ENCODE peak calls at places on chromosomes 13 and 19, in four cellular contexts. R is iPS DF 19.7; E is stimulated activated CD4-positive, alpha-beta T cell treated with anti-CD3 and anti-CD28 coated beads, Interleukin-1b, Interleukin-23, amount 100 ng/mL, for 1 hour; Z is GOT3. V is an unnamed sample.

GRCh38 chr19:14470031-14470876 is 4.9 kb downstream of the PTGER1 start:
- DNase-seq in R (no peak), E (no peak), Z (no peak), V (no peak)

GRCh38 chr19:7783991-7784421 is 21.0 kb downstream of the CLEC4M start:
- DNase-seq in R (no peak), E (no peak), Z (no peak), V (no peak)

GRCh38 chr19:10975374-10976036 is 14.7 kb downstream of the SMARCA4 start:
- DNase-seq in R (no peak), E (no peak), Z (no peak), V (no peak)

GRCh38 chr19:16628984-16629691 is 1.1 kb upstream of the MED26 start:
- DNase-seq in R (no peak), E (no peak), Z (no peak), V (no peak)

GRCh38 chr19:54279441-54279962 is 1.4 kb downstream of the LILRB2 start:
- DNase-seq in R (no peak), E (no peak), Z (no peak), V (no peak)

GRCh38 chr13:85236431-85236830 is 562.8 kb downstream of the SLITRK6 start:
- DNase-seq in R (no peak), E (no peak), Z (no peak), V (no peak)

GRCh38 chr13:102367836-102368235 is 34.0 kb downstream of the FGF14 start:
- DNase-seq in R (no peak), E (no peak), Z (no peak), V (no peak)

GRCh38 chr13:50576156-50576555 is 267.3 kb downstream of the DLEU7 start:
- DNase-seq in R (no peak), E (no peak), Z (no peak), V (no peak)

GRCh38 chr13:40440990-40441820 is 225.2 kb downstream of the FOXO1 start:
- DNase-seq in R (no peak), E (no peak), Z (no peak), V (no peak)

GRCh38 chr19:58305932-58306323 is 751 bp downstream of the ERVK3-1 start:
- DNase-seq in R (no peak), E (no peak), Z (no peak), V (no peak)

GRCh38 chr13:19864339-19865309 is 1.2 kb upstream of the ZMYM5 start:
- DNase-seq in R (no peak), E (peak; percentile 51), Z (peak; percentile 67), V (no peak)

GRCh38 chr19:51457351-51458013 is 772 bp downstream of the SIGLEC8 start:
- DNase-seq in R (no peak), E (no peak), Z (no peak), V (no peak)

GRCh38 chr13:113098163-113098732 is 7.3 kb upstream of the F7 start:
- DNase-seq in R (no peak), E (no peak), Z (no peak), V (no peak)

GRCh38 chr19:5697022-5697889 is 7.2 kb downstream of the RPL36 start:
- DNase-seq in R (no peak), E (no peak), Z (no peak), V (no peak)

GRCh38 chr13:59948686-59949085 is 215.0 kb downstream of the DIAPH3 start:
- DNase-seq in R (no peak), E (no peak), Z (no peak), V (no peak)

GRCh38 chr13:103758222-103758621 is 692.0 kb upstream of the SLC10A2 start:
- DNase-seq in R (no peak), E (no peak), Z (no peak), V (no peak)

GRCh38 chr13:26300140-26300539 is 46.2 kb downstream of the CDK8 start:
- DNase-seq in R (no peak), E (no peak), Z (no peak), V (no peak)

GRCh38 chr19:18153555-18154134 is 682 bp downstream of the PIK3R2 start:
- DNase-seq in R (no peak), E (no peak), Z (no peak), V (no peak)

GRCh38 chr19:13887529-13887928 is 10.6 kb downstream of the NANOS3 start:
- DNase-seq in R (no peak), E (no peak), Z (no peak), V (no peak)

GRCh38 chr19:21947775-21948174 is 63.0 kb downstream of the ZNF208 start:
- DNase-seq in R (no peak), E (no peak), Z (no peak), V (no peak)

GRCh38 chr13:73754727-73755292 is 379.4 kb downstream of the KLF12 start:
- DNase-seq in R (no peak), E (no peak), Z (no peak), V (no peak)

GRCh38 chr19:8050274-8051096 is 2.1 kb upstream of the CCL25 start:
- DNase-seq in R (peak; percentile 88), E (peak; percentile 92), Z (no peak), V (no peak)

GRCh38 chr19:801861-802496 is 4.7 kb downstream of the PTBP1 start:
- DNase-seq in R (no peak), E (no peak), Z (no peak), V (peak; percentile 28)

GRCh38 chr19:47239152-47239551 is 8.2 kb upstream of the BBC3 start:
- DNase-seq in R (no peak), E (no peak), Z (no peak), V (no peak)

GRCh38 chr19:14786421-14786851 is 8.1 kb upstream of the ADGRE2 start:
- DNase-seq in R (no peak), E (no peak), Z (no peak), V (no peak)

GRCh38 chr19:47813304-47813994 is 8.3 kb upstream of the CRX start:
- DNase-seq in R (no peak), E (peak; percentile 74), Z (peak; percentile 19), V (no peak)

GRCh38 chr19:55391702-55392615 is 6.2 kb downstream of the RPL28 start:
- DNase-seq in R (no peak), E (no peak), Z (no peak), V (no peak)

GRCh38 chr13:109496216-109496615 is 290.2 kb downstream of the IRS2 start:
- DNase-seq in R (no peak), E (no peak), Z (no peak), V (no peak)

GRCh38 chr19:44782729-44783128 is 5.0 kb downstream of the CBLC start:
- DNase-seq in R (no peak), E (no peak), Z (no peak), V (no peak)

GRCh38 chr19:6020166-6020967 is 42.4 kb upstream of the RANBP3 start:
- DNase-seq in R (no peak), E (no peak), Z (no peak), V (no peak)

GRCh38 chr19:6767081-6767356 is 216 bp downstream of the SH2D3A start:
- DNase-seq in R (no peak), E (no peak), Z (no peak), V (no peak)

GRCh38 chr13:80558074-80558473 is 217.1 kb upstream of the SPRY2 start:
- DNase-seq in R (no peak), E (no peak), Z (no peak), V (no peak)

GRCh38 chr13:29849731-29850212 is 645 bp downstream of the UBL3 start:
- DNase-seq in R (no peak), E (no peak), Z (no peak), V (no peak)

GRCh38 chr19:53102701-53103140 is 501 bp downstream of the ZNF160 start:
- DNase-seq in R (no peak), E (no peak), Z (no peak), V (no peak)

GRCh38 chr13:87274209-87274819 is 396.9 kb upstream of the SLITRK5 start:
- DNase-seq in R (no peak), E (no peak), Z (no peak), V (no peak)

GRCh38 chr13:78660130-78660857 is 1.3 kb upstream of the OBI1 start:
- DNase-seq in R (peak; percentile 12), E (no peak), Z (no peak), V (no peak)

GRCh38 chr13:40801255-40802217 is 12.1 kb downstream of the SLC25A15 start:
- DNase-seq in R (no peak), E (no peak), Z (no peak), V (no peak)

GRCh38 chr19:34308381-34309367 is 54.3 kb downstream of the GARRE1 start:
- DNase-seq in R (no peak), E (no peak), Z (no peak), V (no peak)

GRCh38 chr13:80313668-80314278 is 27.2 kb downstream of the SPRY2 start:
- DNase-seq in R (no peak), E (no peak), Z (no peak), V (no peak)

GRCh38 chr13:25688524-25688923 is 316.8 kb downstream of the ATP8A2 start:
- DNase-seq in R (no peak), E (no peak), Z (no peak), V (no peak)

V was measured in D721Med.